ENCODE peak calls at places on chromosomes 7 and 10, in four cellular contexts. E, B, C and N are unnamed samples.

GRCh38 chr10:61978965-61979364 is 77.5 kb downstream of the ARID5B start:
- DNase-seq in E (no peak), B (no peak), C (no peak), N (no peak)

GRCh38 chr7:36054642-36055041 is 98.4 kb upstream of the EEPD1 start:
- DNase-seq in E (no peak), B (no peak), C (no peak), N (no peak)

GRCh38 chr7:74452748-74453320 is 872 bp upstream of the GTF2IRD1 start:
- DNase-seq in C (no peak), E (no peak), B (no peak), N (no peak)

GRCh38 chr7:29622335-29623265 is 59.0 kb downstream of the PRR15 start:
- DNase-seq in E (peak), C (peak), B (no peak), N (no peak)

GRCh38 chr10:86536294-86536861 is 14.8 kb upstream of the WAPL start:
- DNase-seq in B (no peak), C (peak), E (no peak), N (peak)

GRCh38 chr10:86688398-86688921 is 20.1 kb downstream of the LDB3 start:
- DNase-seq in C (peak), E (peak), B (peak), N (peak)

GRCh38 chr7:87689374-87689773 is 61.2 kb downstream of the RUNDC3B start:
- DNase-seq in C (no peak), B (no peak), E (no peak), N (no peak)

GRCh38 chr10:43263551-43264323 is 3.1 kb downstream of the RASGEF1A start:
- DNase-seq in C (no peak), E (no peak), B (no peak), N (peak)

DNA sequence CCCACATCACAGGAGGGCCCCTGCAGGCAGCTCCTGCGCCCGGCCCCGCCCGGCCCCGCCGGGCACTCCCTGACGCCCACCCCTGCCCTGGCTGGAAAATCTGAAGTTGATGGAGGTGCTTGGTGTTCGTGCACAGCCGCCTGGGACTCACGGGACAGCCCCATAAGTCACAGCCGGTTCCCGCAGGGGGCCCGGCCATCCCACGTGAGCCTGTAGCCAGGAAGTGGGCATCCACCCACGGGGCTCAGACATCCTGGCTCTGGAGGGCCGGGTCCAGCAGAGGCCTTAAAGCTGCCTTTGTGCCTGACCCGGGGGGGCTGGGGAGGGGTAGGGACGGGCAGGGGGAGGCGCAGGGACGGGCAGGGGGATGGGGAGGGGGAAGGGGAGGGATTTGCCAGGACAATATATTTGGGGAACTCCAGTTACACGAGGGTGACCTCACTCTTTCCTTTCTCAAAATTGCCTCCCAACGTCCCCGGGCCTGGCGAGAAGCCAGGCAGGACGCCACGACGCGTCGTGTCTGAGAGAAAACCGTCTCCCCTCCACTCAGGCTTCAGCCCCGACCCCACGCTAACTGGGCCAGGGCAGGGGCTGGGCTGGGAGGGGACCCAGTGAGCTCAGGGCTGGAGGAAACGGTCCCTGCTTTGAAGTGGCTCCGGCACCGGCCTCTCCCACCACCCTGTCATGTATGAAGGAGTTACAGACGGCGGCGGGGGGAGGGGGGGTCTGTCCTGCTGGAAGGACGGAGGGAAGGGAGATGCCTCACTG is 82.1 kb upstream of the PDGFA start:
- DNase-seq in E (peak), B (no peak), C (no peak), N (no peak)
- H3K23ac ChIP-seq in E (no peak), B (no peak), C (no peak), N (no peak)

DNA sequence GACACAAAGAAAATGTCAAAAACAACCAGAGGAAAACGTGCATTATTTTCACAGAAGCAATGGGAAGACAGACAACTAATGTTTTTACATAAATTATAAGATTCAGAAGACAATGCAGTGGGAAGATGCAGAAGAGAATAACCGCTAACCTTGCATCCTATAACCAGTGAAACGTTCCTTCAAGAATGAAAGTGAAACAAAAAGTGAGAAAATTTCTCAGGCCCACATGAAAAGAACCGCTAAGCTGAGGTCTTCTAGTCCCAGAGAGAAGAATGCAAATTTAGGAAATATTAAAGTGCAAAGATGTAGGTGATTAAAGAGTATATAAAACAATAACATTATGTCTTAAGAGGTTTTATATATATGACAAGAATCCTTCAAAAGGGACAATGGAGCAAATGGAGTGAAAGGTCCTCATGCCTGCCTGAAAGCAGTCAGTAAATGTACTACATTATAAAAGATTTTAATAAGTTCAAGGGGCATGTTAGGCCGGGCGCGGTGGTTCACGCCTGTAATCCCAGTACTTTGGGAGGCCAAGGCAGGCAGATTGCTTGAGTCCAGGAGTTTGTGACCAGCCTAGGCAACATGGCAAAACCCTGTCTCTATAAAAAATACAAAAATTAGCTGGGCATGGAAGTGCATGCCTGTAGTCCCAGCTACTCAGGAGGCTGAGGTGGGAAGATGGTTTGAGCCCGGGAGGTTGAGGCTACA is 43.1 kb upstream of the DDC start:
- DNase-seq in B (no peak), C (no peak), E (no peak), N (no peak)
- H3K4ac ChIP-seq in B (no peak), C (no peak), E (no peak), N (no peak)

GRCh38 chr7:125444864-125445263 is 515.2 kb upstream of the POT1 start:
- DNase-seq in E (no peak), C (no peak), B (no peak), N (no peak)

GRCh38 chr7:125445901-125446300 is 516.3 kb upstream of the POT1 start:
- DNase-seq in B (no peak), E (no peak), C (peak), N (no peak)

DNA sequence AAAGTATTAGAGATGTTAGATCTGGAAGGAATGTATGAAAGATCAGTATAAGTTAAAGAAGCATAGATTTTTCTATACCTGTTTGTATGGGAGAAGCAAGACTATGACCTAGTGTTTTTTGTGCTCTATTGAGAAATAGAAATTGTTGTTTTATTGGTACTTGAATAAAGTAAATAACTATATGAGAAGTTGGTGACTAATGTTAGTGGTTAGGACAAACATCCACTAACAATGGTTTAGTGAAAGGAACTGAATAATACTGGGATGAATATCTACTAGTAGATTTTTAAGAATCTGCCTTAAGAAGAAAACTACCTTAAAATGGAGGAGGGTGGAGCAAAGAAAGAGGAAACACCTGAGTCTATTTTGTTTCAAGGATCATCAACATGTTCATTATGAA is 521.1 kb upstream of the POT1 start:
- DNase-seq in B (no peak), C (no peak), E (no peak), N (no peak)
- H3K56ac ChIP-seq in B (no peak), C (no peak), E (no peak), N (no peak)

GRCh38 chr10:132307823-132308587 is at the start of gene STK32C:
- DNase-seq in E (peak), B (peak), C (peak), N (peak)
- H3K23ac ChIP-seq in E (no peak), B (no peak), C (peak), N (no peak)

DNA sequence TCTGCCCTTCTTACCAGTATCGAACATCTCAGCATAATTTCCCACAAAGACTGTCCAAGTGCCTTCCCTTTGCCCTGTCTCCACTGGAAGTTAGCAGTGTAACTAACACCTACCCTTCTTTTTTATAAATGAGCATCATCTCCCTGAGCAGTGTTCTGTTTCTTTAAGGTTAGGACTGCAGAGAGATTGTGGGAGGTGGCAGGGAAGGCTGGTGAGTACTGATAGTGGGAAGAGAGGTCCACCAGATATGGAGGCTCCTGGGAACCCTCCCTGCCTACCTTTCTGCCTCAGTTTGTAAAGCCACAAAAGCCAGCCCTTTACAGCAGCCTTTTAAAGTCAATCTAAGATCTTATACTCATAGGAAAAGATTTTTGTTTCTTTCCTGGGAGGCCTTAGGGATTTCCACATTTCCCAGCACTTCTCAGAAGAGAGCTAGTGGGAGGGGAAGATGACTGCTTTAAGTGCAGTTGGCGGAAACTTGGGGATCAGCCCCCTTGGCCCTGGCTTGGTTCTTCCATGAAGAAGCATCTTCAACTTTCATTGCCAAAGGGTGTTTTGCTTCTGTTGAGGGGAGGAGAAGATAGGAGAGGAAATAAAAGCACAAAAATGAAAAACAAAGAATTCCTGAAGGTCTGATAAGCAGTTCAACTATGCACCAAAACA is 36.6 kb upstream of the CALD1 start:
- DNase-seq in C (no peak), E (peak), B (no peak), N (no peak)
- H3K4ac ChIP-seq in C (peak), E (peak), B (no peak), N (no peak)

DNA sequence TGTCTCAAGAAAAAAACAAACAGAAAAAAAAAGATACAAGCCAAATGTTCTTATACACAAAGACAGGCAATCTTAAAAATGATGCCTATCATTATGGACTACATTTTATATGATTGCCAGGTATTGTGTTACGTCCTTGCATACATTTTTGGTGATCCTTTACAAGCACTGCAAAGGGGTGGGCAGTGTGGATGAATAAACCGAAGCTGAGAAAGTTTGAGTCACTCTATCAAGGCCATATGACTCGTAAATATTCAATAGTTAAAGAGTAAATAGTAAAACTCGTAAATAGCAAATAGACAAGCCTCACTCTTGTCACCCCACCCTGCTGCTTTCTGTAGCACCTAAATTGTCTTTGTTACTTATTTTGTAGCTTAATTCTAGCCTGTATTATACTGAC is 326.2 kb downstream of the FRMD4A start:
- DNase-seq in C (no peak), B (no peak), E (peak), N (no peak)
- H3K56ac ChIP-seq in C (no peak), B (no peak), E (no peak), N (no peak)

GRCh38 chr7:39954694-39955093 is 4.6 kb downstream of the CDK13 start:
- DNase-seq in E (no peak), B (no peak), C (no peak), N (no peak)
- H3K23ac ChIP-seq in E (no peak), B (no peak), C (no peak), N (no peak)

DNA sequence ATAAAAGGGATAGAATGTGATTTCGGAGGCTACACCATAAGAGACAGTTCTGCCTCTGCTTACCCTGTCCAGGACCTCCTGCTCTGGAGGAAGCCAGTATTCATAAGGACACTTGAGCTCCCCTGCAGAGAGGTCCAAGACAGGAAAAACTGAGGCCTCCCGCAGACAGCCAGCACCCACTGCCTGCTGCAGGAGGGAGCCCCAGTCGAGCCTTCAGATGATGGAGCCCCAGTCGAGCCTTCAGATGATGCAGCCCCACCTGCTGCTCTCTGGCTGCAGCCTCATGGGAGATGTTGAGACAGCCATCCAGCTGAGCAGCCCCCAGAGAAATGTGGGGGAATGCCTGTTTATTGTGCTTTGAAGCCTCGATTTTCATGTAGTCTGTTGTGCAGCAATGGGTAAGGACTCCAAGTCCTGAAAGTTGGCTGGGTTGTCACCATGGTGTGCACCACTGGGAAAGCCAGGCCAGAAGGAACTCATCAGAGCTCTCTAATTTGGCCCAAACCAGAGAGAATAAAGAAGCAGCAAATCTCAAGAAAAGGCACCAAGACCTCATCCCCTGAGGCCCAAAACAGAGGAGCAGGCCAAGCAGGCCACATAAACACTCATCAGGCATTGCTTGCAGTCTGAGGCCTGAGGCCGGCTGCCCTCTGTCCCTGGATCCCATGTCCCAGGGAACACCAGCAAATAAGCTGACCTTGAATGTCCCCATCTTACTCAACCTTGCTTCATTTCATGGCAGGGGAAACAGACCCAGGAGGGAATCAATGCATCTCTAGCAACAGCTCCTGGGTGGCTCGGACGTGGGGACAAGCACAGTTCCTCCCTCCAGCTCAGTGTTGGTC is 30.9 kb downstream of the CALML5 start:
- DNase-seq in C (no peak), E (no peak), B (no peak), N (no peak)
- H3K4ac ChIP-seq in C (peak), E (no peak), B (peak), N (no peak)